ENCODE peak calls at places on chromosomes 16 and 17, in four cellular contexts. Z is K562, J is GM12891, G is GM12878. A is an unnamed sample.

GRCh38 chr17:32794533-32795246 is 82.2 kb downstream of the MYO1D start:
- DNase-seq in Z (peak; percentile 85), J (no peak), G (no peak), A (no peak)

GRCh38 chr17:51352798-51353197 is 92.5 kb downstream of the UTP18 start:
- DNase-seq in G (no peak), Z (no peak), J (no peak), A (no peak)

GRCh38 chr16:46658925-46659324 is 30.1 kb downstream of the VPS35 start:
- DNase-seq in Z (no peak), G (peak; percentile 76), J (peak; percentile 38), A (peak; percentile 98)

GRCh38 chr17:8001976-8002645 is at the start of gene GUCY2D:
- DNase-seq in J (no peak), Z (no peak), G (no peak), A (peak; percentile 61)

GRCh38 chr16:56939801-56940200 is 7.9 kb downstream of the HERPUD1 start:
- DNase-seq in G (no peak), J (no peak), Z (no peak), A (no peak)

GRCh38 chr16:17270111-17270510 is 200.6 kb downstream of the XYLT1 start:
- DNase-seq in G (no peak), J (no peak), Z (no peak), A (no peak)

GRCh38 chr16:66324785-66325184 is 41.7 kb upstream of the CDH5 start:
- DNase-seq in J (no peak), G (no peak), Z (peak; percentile 29), A (peak; percentile 18)

GRCh38 chr17:55706808-55707773 is 15.6 kb downstream of the TMEM100 start:
- DNase-seq in G (no peak), Z (no peak), J (no peak), A (no peak)

GRCh38 chr16:9206156-9206555 is 114.7 kb downstream of the HAPSTR1 start:
- DNase-seq in Z (no peak), J (no peak), G (no peak), A (no peak)

GRCh38 chr17:7650509-7651096 is at the start of gene ATP1B2:
- DNase-seq in J (peak; percentile 72), G (no peak), Z (peak; percentile 97), A (no peak)

GRCh38 chr17:44297975-44298374 is 10.4 kb upstream of the RUNDC3A start:
- DNase-seq in G (no peak), Z (no peak), J (no peak), A (no peak)

GRCh38 chr16:54647731-54648221 is 282.9 kb upstream of the IRX5 start:
- DNase-seq in Z (no peak), G (no peak), J (no peak), A (no peak)

GRCh38 chr16:66265556-66266133 is 100.8 kb upstream of the CDH5 start:
- DNase-seq in Z (no peak), J (no peak), G (no peak), A (no peak)

GRCh38 chr17:61139219-61139618 is 260.4 kb upstream of the TBX2 start:
- DNase-seq in G (peak; percentile 77), Z (no peak), J (peak; percentile 55), A (peak; percentile 14)

GRCh38 chr17:70124723-70125122 is 44.6 kb upstream of the KCNJ2 start:
- DNase-seq in G (no peak), J (no peak), Z (no peak), A (no peak)
- TF ChIP-seq SPI1 in G (no peak), J (no peak), Z (no peak), A (no peak)

GRCh38 chr17:41813039-41813680 is 356 bp downstream of the FKBP10 start:
- DNase-seq in Z (no peak), J (no peak), G (no peak), A (no peak)

GRCh38 chr17:41812176-41813038 is at the start of gene FKBP10:
- DNase-seq in J (peak; percentile 59), Z (no peak), G (no peak), A (peak; percentile 3)

GRCh38 chr17:41810659-41811548 is 845 bp downstream of the P3H4 start:
- DNase-seq in G (no peak), J (no peak), Z (no peak), A (no peak)

GRCh38 chr17:41813699-41814124 is 908 bp downstream of the FKBP10 start:
- DNase-seq in Z (no peak), J (no peak), G (no peak), A (no peak)

GRCh38 chr17:41811549-41812175 is at the start of gene P3H4:
- DNase-seq in Z (peak; percentile 71), G (no peak), J (peak; percentile 81), A (peak; percentile 59)
- TF ChIP-seq SPI1 in Z (no peak), G (no peak), J (no peak), A (no peak)

DNA sequence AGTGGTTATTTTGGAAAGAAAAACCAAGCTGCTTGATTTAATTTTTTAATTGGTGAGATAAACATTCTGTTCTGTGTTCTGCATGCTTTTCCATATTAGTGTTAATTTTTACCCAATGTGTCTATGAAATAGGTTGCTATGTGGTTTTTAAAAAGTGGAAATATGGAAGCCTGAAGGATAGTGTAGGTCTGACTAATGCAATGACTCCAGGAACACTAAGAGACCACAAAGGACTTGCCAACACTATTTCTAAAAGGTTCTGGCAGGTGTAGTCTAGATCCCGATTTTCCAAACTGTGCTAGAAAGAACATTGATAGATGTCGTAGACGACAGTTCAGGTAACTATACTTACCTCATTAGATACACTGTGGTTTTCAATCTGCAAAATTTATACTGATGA is 877.4 kb upstream of the GOT2 start:
- DNase-seq in J (no peak), G (no peak), Z (no peak), A (no peak)
- TF ChIP-seq SPI1 in J (no peak), G (no peak), Z (no peak), A (no peak)

DNA sequence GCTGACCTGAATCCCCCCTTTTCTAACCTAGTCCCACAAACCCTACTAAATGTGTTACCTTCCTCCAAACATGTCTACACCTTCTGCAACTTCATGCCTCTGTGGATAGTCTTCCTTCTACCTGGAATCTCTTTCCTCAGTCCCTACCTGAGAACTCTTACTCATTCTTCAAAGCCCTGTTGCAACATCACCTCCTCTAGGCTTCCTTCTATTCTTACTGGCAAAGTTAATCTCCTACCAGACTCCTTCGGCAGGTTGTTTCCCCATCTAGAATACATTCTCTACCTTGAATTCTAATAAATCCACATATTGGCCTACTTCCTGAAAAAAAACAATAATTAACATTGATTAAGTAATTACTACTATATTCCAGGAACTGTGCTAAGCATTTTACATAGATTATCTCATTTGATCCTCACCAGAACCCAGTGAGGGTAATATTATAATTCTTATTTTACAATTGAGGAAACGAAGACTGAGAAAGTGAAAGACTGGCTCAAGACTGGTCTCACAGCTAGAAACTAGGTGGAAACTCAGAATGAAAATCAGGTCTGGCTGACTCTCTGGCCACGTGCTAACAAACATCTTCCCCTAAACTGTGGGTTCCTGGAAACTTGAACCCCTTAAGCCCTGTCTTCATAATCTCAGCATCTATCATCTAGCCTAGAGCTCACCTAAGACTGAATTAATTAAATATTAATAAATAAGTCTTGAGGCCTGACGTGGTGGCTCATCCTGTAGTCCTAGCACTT is 4.6 kb upstream of the STAT3 start:
- DNase-seq in Z (no peak), J (peak; percentile 47), G (peak; percentile 62), A (no peak)
- TF ChIP-seq SPI1 in Z (no peak), J (peak; percentile 49), G (peak; percentile 40), A (no peak)

GRCh38 chr17:39677581-39678339 is 9.5 kb downstream of the PNMT start:
- DNase-seq in J (no peak), G (no peak), Z (no peak), A (no peak)
- TF ChIP-seq SPI1 in J (no peak), G (no peak), Z (no peak), A (no peak)